ENCODE peak calls at places on chromosome 13, in four cellular contexts. A, N, G and Q are unnamed samples.

GRCh38 chr13:110794209-110794608 is 80.7 kb downstream of the ING1 start:
- DNase-seq in A (no peak), N (no peak), G (no peak), Q (no peak)

GRCh38 chr13:75482070-75482819 is at the start of gene TBC1D4:
- DNase-seq in A (peak), N (peak), G (peak), Q (peak)

GRCh38 chr13:76637651-76638111 is 248.5 kb downstream of the KCTD12 start:
- DNase-seq in A (no peak), N (no peak), G (no peak), Q (no peak)

GRCh38 chr13:75101997-75102720 is 379.8 kb downstream of the TBC1D4 start:
- DNase-seq in A (no peak), N (no peak), G (no peak), Q (no peak)

GRCh38 chr13:73119612-73120011 is 60.8 kb downstream of the KLF5 start:
- DNase-seq in A (no peak), N (no peak), G (no peak), Q (no peak)

GRCh38 chr13:59728896-59729545 is 434.7 kb downstream of the DIAPH3 start:
- DNase-seq in A (no peak), N (no peak), G (no peak), Q (no peak)

GRCh38 chr13:103188688-103189326 is 122.6 kb upstream of the SLC10A2 start:
- DNase-seq in A (no peak), N (no peak), G (no peak), Q (no peak)

GRCh38 chr13:100987993-100988392 is 313.4 kb upstream of the TMTC4 start:
- DNase-seq in A (no peak), N (no peak), G (no peak), Q (no peak)

GRCh38 chr13:100666124-100666523 is 8.5 kb downstream of the TMTC4 start:
- DNase-seq in A (no peak), N (no peak), G (no peak), Q (no peak)

GRCh38 chr13:35549481-35549880 is 73.0 kb upstream of the MAB21L1 start:
- DNase-seq in A (no peak), N (no peak), G (no peak), Q (no peak)

GRCh38 chr13:109784590-109785140 is 1.7 kb downstream of the IRS2 start:
- DNase-seq in A (peak), N (peak), G (peak), Q (no peak)

GRCh38 chr13:29952245-29952644 is 101.8 kb upstream of the UBL3 start:
- DNase-seq in A (no peak), N (no peak), G (no peak), Q (no peak)

GRCh38 chr13:90084684-90085290 is 1262.7 kb upstream of the MIR17HG start:
- DNase-seq in A (no peak), N (no peak), G (no peak), Q (no peak)

GRCh38 chr13:101231751-101232428 is 184.4 kb downstream of the NALCN start:
- DNase-seq in A (no peak), N (no peak), G (no peak), Q (no peak)

GRCh38 chr13:37944476-37945442 is 75.2 kb upstream of the TRPC4 start:
- DNase-seq in A (no peak), N (no peak), G (no peak), Q (no peak)

GRCh38 chr13:85223883-85224656 is 575.1 kb downstream of the SLITRK6 start:
- DNase-seq in A (no peak), N (no peak), G (no peak), Q (no peak)

GRCh38 chr13:74528751-74529513 is 394.7 kb upstream of the KLF12 start:
- DNase-seq in A (no peak), N (no peak), G (no peak), Q (no peak)

GRCh38 chr13:38147050-38147449 is 202.6 kb upstream of the UFM1 start:
- DNase-seq in A (no peak), N (no peak), G (no peak), Q (no peak)

GRCh38 chr13:113948034-113948742 is 25.7 kb downstream of the C13orf46 start:
- DNase-seq in A (no peak), N (no peak), G (no peak), Q (peak)

GRCh38 chr13:110248449-110249143 is 58.4 kb downstream of the COL4A1 start:
- DNase-seq in A (no peak), N (no peak), G (no peak), Q (no peak)

GRCh38 chr13:39417131-39417530 is 185.9 kb downstream of the LHFPL6 start:
- DNase-seq in A (no peak), N (no peak), G (no peak), Q (no peak)

GRCh38 chr13:110354209-110354627 is 47.1 kb downstream of the COL4A2 start:
- DNase-seq in A (no peak), N (no peak), G (no peak), Q (no peak)

GRCh38 chr13:40508112-40508511 is 158.3 kb downstream of the FOXO1 start:
- DNase-seq in A (no peak), N (peak), G (no peak), Q (no peak)

GRCh38 chr13:72986197-72986596 is 72.6 kb upstream of the KLF5 start:
- DNase-seq in A (no peak), N (no peak), G (no peak), Q (no peak)

GRCh38 chr13:18992791-18993190 is 188.8 kb downstream of the TUBA3C start:
- DNase-seq in A (no peak), N (no peak), G (no peak), Q (no peak)

GRCh38 chr13:29162638-29163037 is 342.5 kb downstream of the MTUS2 start:
- DNase-seq in A (no peak), N (no peak), G (no peak), Q (no peak)

GRCh38 chr13:30154531-30154930 is 152.8 kb downstream of the KATNAL1 start:
- DNase-seq in A (no peak), N (no peak), G (no peak), Q (no peak)

GRCh38 chr13:85772379-85772778 is 26.8 kb downstream of the SLITRK6 start:
- DNase-seq in A (no peak), N (no peak), G (no peak), Q (no peak)

GRCh38 chr13:76929320-76929719 is 19.0 kb upstream of the ACOD1 start:
- DNase-seq in A (no peak), N (no peak), G (no peak), Q (no peak)

GRCh38 chr13:23060972-23061371 is 119.8 kb upstream of the SGCG start:
- DNase-seq in A (no peak), N (no peak), G (no peak), Q (no peak)

GRCh38 chr13:27789495-27790303 is 2.6 kb upstream of the GSX1 start:
- DNase-seq in A (no peak), N (no peak), G (no peak), Q (no peak)

GRCh38 chr13:27790523-27790922 is 1.8 kb upstream of the GSX1 start:
- DNase-seq in A (no peak), N (no peak), G (no peak), Q (no peak)

GRCh38 chr13:27791901-27792392 is 336 bp upstream of the GSX1 start:
- DNase-seq in A (no peak), N (no peak), G (no peak), Q (no peak)

GRCh38 chr13:27792393-27793218 is at the start of gene GSX1:
- DNase-seq in A (no peak), N (peak), G (peak), Q (no peak)

GRCh38 chr13:27791146-27791900 is 960 bp upstream of the GSX1 start:
- DNase-seq in A (no peak), N (no peak), G (no peak), Q (no peak)
- H3K4me3 ChIP-seq in A (no peak), N (peak), G (no peak), Q (peak)

GRCh38 chr13:61414136-61414535 is 1.5 kb downstream of the PCDH20 start:
- DNase-seq in A (no peak), N (no peak), G (no peak), Q (no peak)
- H3K4me3 ChIP-seq in A (no peak), N (no peak), G (peak), Q (peak)

DNA sequence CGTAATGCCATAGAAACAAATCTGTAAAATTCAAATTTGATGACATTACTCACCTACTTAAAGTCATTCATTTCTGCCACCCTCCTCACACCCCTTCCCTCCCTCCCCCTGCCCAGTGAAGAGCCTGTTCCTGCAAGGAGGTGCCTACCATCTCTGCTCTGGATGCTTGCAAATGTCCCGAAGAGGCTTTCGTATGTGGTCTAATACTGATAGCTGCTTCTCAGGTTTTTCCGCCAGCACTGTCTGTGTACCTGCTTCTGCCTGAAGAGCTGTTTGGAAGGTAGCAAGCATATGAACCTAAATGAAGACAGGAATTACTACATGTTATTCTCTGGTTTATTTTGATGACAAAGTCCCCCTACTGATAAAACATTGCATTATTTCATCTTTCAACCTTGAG is 57.1 kb downstream of the GPALPP1 start:
- DNase-seq in A (no peak), N (no peak), G (no peak), Q (no peak)
- H3K4me3 ChIP-seq in A (no peak), N (no peak), G (peak), Q (peak)

DNA sequence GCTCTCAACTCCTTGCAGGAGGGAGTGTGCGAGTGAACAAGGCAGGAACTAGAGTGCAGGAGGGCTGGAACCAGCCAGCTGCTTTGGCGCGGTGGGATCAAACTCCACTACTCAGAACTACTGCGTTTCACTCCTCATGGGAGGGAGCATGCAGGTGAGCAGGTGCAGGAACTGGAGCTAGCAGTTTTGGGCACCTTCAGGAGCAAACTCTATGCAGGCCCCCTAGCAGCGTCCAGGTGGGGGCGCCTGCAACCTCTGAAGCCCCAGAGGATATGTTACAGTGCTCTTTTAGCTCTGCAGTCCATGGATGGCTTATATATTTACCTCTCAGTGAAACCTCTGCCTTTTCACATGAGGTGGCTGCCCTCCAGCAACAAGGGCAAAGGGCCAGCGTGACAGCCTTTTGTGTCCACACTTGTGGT is 1303.4 kb downstream of the PCDH9 start:
- DNase-seq in A (no peak), N (no peak), G (peak), Q (no peak)
- H3K4me3 ChIP-seq in A (no peak), N (no peak), G (no peak), Q (no peak)

DNA sequence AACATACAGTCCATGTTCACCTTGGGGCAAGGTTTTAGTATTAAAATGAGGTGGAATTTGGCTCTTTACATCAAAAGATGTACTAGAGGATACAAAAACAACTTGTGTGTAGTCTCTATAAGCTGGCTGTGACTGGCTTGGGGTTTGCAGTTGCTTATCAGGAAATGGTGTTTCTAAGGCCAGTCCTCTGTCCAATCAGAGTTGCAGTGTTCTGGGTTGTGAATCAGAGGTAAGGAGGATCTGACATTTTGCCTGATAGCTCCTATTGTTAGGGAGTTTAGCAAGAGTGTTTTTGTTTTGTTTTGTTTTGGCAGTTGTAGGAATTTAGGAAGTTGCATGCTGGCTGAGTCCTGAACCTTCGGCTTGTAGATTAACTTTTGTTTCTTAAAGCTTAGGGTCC is 20.1 kb upstream of the ESD start:
- DNase-seq in A (no peak), N (no peak), G (no peak), Q (no peak)
- H3K4me3 ChIP-seq in A (no peak), N (no peak), G (no peak), Q (no peak)

GRCh38 chr13:52455677-52456041 is 381 bp downstream of the CKAP2 start:
- DNase-seq in A (peak), N (peak), G (peak), Q (peak)
- H3K4me3 ChIP-seq in A (peak), N (peak), G (peak), Q (peak)

GRCh38 chr13:78601124-78601885 is 2.0 kb downstream of the POU4F1 start:
- DNase-seq in A (no peak), N (no peak), G (no peak), Q (no peak)

GRCh38 chr13:78601886-78602560 is 1.3 kb downstream of the POU4F1 start:
- DNase-seq in A (no peak), N (no peak), G (no peak), Q (no peak)

GRCh38 chr13:78600317-78600899 is 2.9 kb downstream of the POU4F1 start:
- DNase-seq in A (no peak), N (no peak), G (no peak), Q (no peak)

GRCh38 chr13:78603240-78603947 is at the start of gene POU4F1:
- DNase-seq in A (no peak), N (peak), G (peak), Q (no peak)

DNA sequence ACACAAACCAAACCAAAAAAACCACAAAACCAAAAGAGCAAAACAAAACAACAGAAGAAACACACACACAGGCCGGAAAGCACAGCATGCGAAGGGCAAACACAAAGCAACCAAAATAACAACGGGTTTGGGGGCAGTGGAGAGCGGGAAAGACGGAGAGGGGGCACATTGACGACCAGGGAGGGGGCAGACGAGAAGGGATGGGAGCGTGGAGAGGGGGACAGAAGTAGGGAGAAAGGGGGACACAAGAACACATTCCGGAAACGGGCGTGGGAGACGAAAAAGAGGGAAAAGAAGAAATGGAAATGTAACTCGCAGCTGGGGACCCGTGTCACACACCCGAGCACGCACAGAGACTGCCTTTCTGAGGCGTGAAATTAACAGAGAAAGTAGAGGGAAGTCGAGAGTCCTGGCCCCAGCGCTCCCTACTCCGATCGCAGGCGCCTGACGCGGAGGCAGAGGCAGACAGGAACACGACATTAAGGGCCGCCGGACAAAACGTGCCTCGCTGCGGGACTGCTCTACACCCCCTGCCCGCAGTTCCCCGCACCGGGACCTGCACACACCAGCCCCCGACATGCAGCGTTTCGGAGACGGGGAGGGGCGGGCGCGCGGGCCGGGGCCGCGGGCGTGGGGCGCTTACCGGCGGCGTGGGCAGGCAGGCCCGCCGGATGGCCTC is 652 bp downstream of the POU4F1 start:
- DNase-seq in A (no peak), N (no peak), G (no peak), Q (no peak)
- H3K4me3 ChIP-seq in A (peak), N (peak), G (peak), Q (peak)

GRCh38 chr13:24233351-24233901 is 72.9 kb downstream of the SPATA13 start:
- DNase-seq in A (no peak), N (no peak), G (no peak), Q (no peak)
- H3K4me3 ChIP-seq in A (no peak), N (no peak), G (no peak), Q (peak)